ENCODE peak calls at places on chromosomes 1 and 21, in four cellular contexts. F, Q, H and M are unnamed samples.

GRCh38 chr1:161772397-161772796 is 6.3 kb downstream of the ATF6 start:
- DNase-seq in Q (no peak), H (no peak), F (no peak), M (no peak)

GRCh38 chr1:179866616-179867015 is 11.0 kb downstream of the TOR1AIP2 start:
- DNase-seq in Q (no peak), F (no peak), H (no peak), M (no peak)

GRCh38 chr1:206708058-206708457 is 23.4 kb downstream of the MAPKAPK2 start:
- DNase-seq in Q (no peak), F (no peak), H (no peak), M (no peak)

GRCh38 chr1:15858069-15858670 is 10.7 kb downstream of the SPEN start:
- DNase-seq in Q (no peak), F (no peak), H (no peak), M (no peak)

GRCh38 chr1:111747282-111747734 is 8.1 kb upstream of the INKA2 start:
- DNase-seq in F (peak), H (peak), Q (peak), M (no peak)

GRCh38 chr1:220673921-220674320 is 16.2 kb upstream of the C1orf115 start:
- DNase-seq in F (no peak), H (no peak), Q (no peak), M (no peak)

GRCh38 chr1:85460555-85461088 is 4.3 kb downstream of the DDAH1 start:
- DNase-seq in H (no peak), Q (no peak), F (no peak), M (no peak)

GRCh38 chr1:227808566-227808965 is 6.9 kb upstream of the PRSS38 start:
- DNase-seq in H (peak), Q (no peak), F (no peak), M (no peak)

GRCh38 chr1:220271706-220272046 is 577 bp downstream of the RAB3GAP2 start:
- DNase-seq in Q (no peak), H (peak), F (no peak), M (no peak)

GRCh38 chr1:56457767-56458375 is 121.5 kb downstream of the PLPP3 start:
- DNase-seq in Q (no peak), F (no peak), H (no peak), M (no peak)

GRCh38 chr1:229114781-229115417 is 156.0 kb upstream of the RAB4A start:
- DNase-seq in H (no peak), Q (no peak), F (no peak), M (no peak)

GRCh38 chr1:245067257-245067656 is 87.5 kb upstream of the KIF26B start:
- DNase-seq in F (no peak), Q (no peak), H (no peak), M (no peak)

GRCh38 chr21:37848721-37849490 is 67.4 kb downstream of the KCNJ6 start:
- DNase-seq in Q (no peak), F (no peak), H (no peak), M (no peak)

GRCh38 chr1:156463874-156464273 is 36.7 kb downstream of the MEF2D start:
- DNase-seq in H (no peak), F (no peak), Q (no peak), M (no peak)

GRCh38 chr1:156464825-156465452 is 35.6 kb downstream of the MEF2D start:
- DNase-seq in H (no peak), Q (no peak), F (no peak), M (no peak)

GRCh38 chr1:156461781-156462647 is 38.6 kb downstream of the MEF2D start:
- DNase-seq in Q (no peak), F (no peak), H (no peak), M (no peak)

GRCh38 chr1:156464335-156464734 is 36.2 kb downstream of the MEF2D start:
- DNase-seq in H (no peak), Q (no peak), F (no peak), M (no peak)

DNA sequence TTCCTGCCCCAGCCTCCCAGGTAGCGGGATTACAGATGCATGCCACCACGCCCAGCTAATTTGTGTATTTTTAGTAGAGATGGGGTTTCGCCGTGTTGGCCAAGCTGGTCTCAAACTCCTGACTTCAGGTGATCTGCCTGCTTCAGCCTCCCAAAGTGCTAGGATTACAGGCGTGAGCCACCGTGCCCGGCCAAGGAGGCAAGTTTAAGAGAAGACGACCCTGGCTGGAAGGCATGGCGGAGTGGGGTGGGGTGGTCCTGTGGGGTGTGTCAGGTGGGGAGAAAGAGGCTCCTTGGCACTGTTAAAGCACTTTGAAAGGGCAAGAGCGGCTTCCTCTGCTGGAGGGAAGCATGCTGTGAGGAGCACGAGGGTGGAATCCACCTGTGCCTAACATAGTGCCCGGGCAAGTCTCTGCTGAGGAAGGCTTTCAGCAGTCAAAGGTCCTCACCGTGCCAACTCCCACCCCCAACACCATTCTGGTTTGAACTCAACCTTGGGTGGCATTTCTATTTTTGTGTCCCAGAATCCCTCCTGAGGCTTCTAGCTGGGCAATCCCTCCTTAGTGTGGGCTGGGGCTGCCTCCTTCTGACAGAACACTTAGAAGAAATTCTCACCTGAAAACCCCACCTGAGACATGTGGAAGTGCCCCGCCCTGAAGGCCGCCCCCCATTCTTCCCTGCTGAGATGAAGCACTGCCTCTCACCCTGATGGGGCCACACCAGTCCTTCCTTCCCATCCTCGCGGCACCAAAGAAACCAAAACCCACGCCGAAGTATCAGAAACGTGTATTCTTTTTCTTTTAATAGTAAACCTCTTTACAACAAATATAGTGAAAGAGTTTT is 37.4 kb downstream of the MEF2D start:
- DNase-seq in F (no peak), Q (no peak), H (no peak), M (no peak)
- TF ChIP-seq CTCF in F (no peak), Q (no peak), H (no peak), M (no peak)

GRCh38 chr1:151502035-151502728 is 9.0 kb upstream of the CGN start:
- DNase-seq in F (no peak), H (no peak), Q (no peak), M (no peak)

GRCh38 chr1:151502859-151503509 is 8.2 kb upstream of the CGN start:
- DNase-seq in F (no peak), Q (no peak), H (no peak), M (no peak)

GRCh38 chr1:151499355-151499754 is 11.8 kb upstream of the CGN start:
- DNase-seq in H (no peak), Q (no peak), F (no peak), M (no peak)

GRCh38 chr1:151499930-151500329 is 11.3 kb upstream of the CGN start:
- DNase-seq in H (no peak), F (no peak), Q (no peak), M (no peak)

DNA sequence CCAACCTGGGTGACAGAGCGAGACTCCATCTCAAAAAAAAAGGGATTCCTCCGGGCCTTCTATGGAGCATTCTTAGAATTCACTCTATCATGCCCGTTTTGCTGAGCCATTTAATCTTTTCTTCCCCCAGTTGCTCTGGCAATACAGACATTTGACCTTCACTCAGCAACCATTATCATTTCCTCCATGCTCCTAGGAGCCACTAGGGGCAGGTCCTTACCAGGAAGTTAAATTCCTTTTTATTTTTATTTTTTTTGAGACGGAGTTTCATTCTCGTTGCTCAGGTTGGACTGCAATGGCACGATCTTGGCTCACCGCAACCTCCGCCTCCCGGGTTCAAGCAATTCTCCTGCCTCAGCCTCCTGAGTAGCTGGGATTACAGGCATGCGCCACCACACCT is 9.7 kb upstream of the CGN start:
- DNase-seq in Q (no peak), H (no peak), F (no peak), M (no peak)
- TF ChIP-seq CTCF in Q (no peak), H (peak), F (peak), M (no peak)

GRCh38 chr21:40841524-40842196 is 5.3 kb downstream of the DSCAM start:
- DNase-seq in Q (no peak), F (peak), H (peak), M (no peak)
- TF ChIP-seq CTCF in Q (no peak), F (peak), H (peak), M (no peak)

GRCh38 chr1:115545791-115546733 is 95.7 kb upstream of the VANGL1 start:
- DNase-seq in Q (no peak), F (peak), H (peak), M (no peak)
- TF ChIP-seq CTCF in Q (no peak), F (peak), H (peak), M (no peak)

GRCh38 chr1:188128761-188129160 is 1300.0 kb downstream of the PLA2G4A start:
- DNase-seq in Q (no peak), H (peak), F (no peak), M (no peak)
- TF ChIP-seq CTCF in Q (no peak), H (no peak), F (peak), M (no peak)

DNA sequence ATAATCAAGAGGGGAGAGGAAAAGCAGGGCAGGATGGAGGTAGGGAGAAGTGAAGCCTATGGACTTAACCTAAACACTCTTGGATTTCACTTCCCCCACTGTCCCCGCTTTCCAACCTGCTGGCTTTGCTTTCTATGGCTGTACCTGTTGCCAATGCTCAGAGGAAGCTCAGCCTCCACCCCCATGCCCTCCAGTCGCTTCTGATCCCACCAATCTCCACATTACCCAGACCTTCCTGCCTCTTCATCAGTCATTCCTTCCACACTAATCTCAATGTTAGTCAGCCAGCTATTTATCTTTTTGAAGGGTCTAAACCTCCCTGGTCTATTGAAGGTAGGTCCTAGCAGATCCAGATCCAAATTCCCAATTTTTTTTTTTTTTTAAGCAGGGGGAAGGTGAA is 24.1 kb downstream of the ERI3 start:
- DNase-seq in F (no peak), H (no peak), Q (no peak), M (no peak)
- TF ChIP-seq CTCF in F (no peak), H (no peak), Q (no peak), M (no peak)

DNA sequence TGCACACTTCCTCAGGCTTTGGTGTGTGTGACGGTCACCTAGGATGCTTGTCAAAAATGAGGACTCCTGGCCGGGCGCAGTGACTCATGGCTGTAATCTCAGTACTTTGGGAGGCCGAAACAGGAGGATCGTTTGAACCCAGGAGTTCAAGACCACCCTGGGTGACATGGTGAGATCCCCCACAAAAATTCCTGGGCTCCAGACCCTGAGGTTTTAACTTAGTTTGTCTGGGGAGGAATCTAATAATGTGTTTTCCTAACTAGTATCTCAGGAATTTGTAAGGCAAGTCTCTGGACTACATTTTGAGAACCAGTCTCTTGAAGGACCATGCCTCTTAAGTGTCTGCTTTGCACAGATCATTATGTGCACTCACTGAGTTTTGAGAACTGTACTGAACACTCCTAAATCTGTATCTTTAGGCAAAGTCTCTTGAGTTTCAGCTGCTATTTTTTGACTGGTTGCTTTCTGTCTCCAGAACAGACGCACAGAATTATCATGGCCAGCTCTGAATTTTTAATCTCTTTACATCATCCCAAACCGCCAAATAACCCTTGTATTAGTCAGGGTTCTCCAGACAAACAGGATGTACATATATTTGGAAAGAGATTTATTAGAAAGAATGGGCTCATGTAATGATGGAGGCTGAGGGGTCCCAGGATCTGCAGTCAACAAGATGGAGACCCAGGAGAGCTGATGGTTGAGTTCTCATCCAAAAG is 45.5 kb upstream of the VANGL1 start:
- DNase-seq in F (no peak), H (no peak), Q (no peak), M (no peak)
- TF ChIP-seq CTCF in F (no peak), H (no peak), Q (no peak), M (no peak)

GRCh38 chr1:234089396-234089795 is 184.9 kb downstream of the SLC35F3 start:
- DNase-seq in H (no peak), Q (no peak), F (no peak), M (no peak)
- TF ChIP-seq CTCF in H (peak), Q (no peak), F (peak), M (no peak)